ENCODE peak calls at places on chromosomes 12 and 14, in four cellular contexts. D, L, G and J are unnamed samples.

GRCh38 chr14:102363182-102363952 is 626 bp downstream of the TECPR2 start:
- DNase-seq in D (no peak), L (no peak), G (no peak), J (no peak)

GRCh38 chr12:121532503-121533390 is 48.1 kb downstream of the KDM2B start:
- DNase-seq in D (no peak), L (no peak), G (peak), J (no peak)

GRCh38 chr12:83150465-83151189 is 463.9 kb downstream of the TMTC2 start:
- DNase-seq in D (no peak), L (no peak), G (no peak), J (no peak)

GRCh38 chr12:76037130-76038105 is 5.8 kb upstream of the PHLDA1 start:
- DNase-seq in D (peak), L (no peak), G (peak), J (peak)

GRCh38 chr14:35374273-35374681 is 30.3 kb downstream of the NFKBIA start:
- DNase-seq in D (no peak), L (no peak), G (peak), J (no peak)

GRCh38 chr12:12172106-12172511 is 94.7 kb downstream of the LRP6 start:
- DNase-seq in D (peak), L (no peak), G (no peak), J (no peak)

GRCh38 chr12:126191949-126192348 is 1126.7 kb downstream of the AACS start:
- DNase-seq in D (no peak), L (no peak), G (no peak), J (no peak)

GRCh38 chr12:31218203-31219025 is 107.5 kb downstream of the SINHCAF start:
- DNase-seq in D (no peak), L (no peak), G (no peak), J (no peak)

GRCh38 chr14:44616204-44616603 is 109.1 kb upstream of the FSCB start:
- DNase-seq in D (no peak), L (no peak), G (no peak), J (no peak)

GRCh38 chr12:8692573-8692972 is 5.2 kb upstream of the RIMKLB start:
- DNase-seq in D (no peak), L (no peak), G (no peak), J (no peak)

GRCh38 chr12:125140239-125140917 is 75.1 kb downstream of the AACS start:
- DNase-seq in D (no peak), L (no peak), G (no peak), J (no peak)

GRCh38 chr12:102095677-102096263 is 24.1 kb downstream of the NUP37 start:
- DNase-seq in D (no peak), L (no peak), G (no peak), J (peak)

GRCh38 chr14:90815817-90816662 is at the start of gene TTC7B:
- DNase-seq in D (no peak), L (peak), G (no peak), J (no peak)

GRCh38 chr14:21023817-21024667 is 819 bp downstream of the NDRG2 start:
- DNase-seq in D (no peak), L (peak), G (no peak), J (no peak)

GRCh38 chr14:23154876-23155587 is 28.4 kb downstream of the SLC7A8 start:
- DNase-seq in D (peak), L (no peak), G (peak), J (peak)

GRCh38 chr12:79058342-79058741 is 193.8 kb downstream of the SYT1 start:
- DNase-seq in D (no peak), L (no peak), G (no peak), J (no peak)

GRCh38 chr12:129544716-129545115 is 359.1 kb downstream of the TMEM132D start:
- DNase-seq in D (no peak), L (no peak), G (no peak), J (no peak)

GRCh38 chr12:4275869-4276253 is 2.3 kb downstream of the CCND2 start:
- DNase-seq in D (no peak), L (no peak), G (no peak), J (no peak)

GRCh38 chr12:14949631-14950030 is 11.3 kb upstream of the ERP27 start:
- DNase-seq in D (no peak), L (no peak), G (no peak), J (no peak)

GRCh38 chr14:53017837-53018236 is 67.0 kb upstream of the FERMT2 start:
- DNase-seq in D (no peak), L (no peak), G (no peak), J (no peak)